ENCODE peak calls at places on chromosomes 12 and 14, in six cellular contexts. M is A549, S is breast epithelium, G is GM23338, I is astrocyte, U is cardiac fibroblast. Z is an unnamed sample.

GRCh38 chr12:52238916-52239649 is 6.0 kb downstream of the KRT7 start:
- DNase-seq in M (peak; percentile 53), S (peak; percentile 15), G (no peak), I (no peak), U (no peak), Z (no peak)

GRCh38 chr12:92193846-92194245 is 48.2 kb upstream of the BTG1 start:
- DNase-seq in M (no peak), S (no peak), G (no peak), I (no peak), U (no peak), Z (no peak)

GRCh38 chr12:42373669-42374068 is 47.7 kb downstream of the PPHLN1 start:
- DNase-seq in M (no peak), S (no peak), G (no peak), I (no peak), U (no peak), Z (no peak)

GRCh38 chr12:5232291-5232690 is 188.6 kb downstream of the KCNA5 start:
- DNase-seq in M (no peak), S (no peak), G (no peak), I (no peak), U (no peak), Z (no peak)

GRCh38 chr14:68813318-68813838 is 20.5 kb upstream of the ZFP36L1 start:
- DNase-seq in M (no peak), S (no peak), G (no peak), I (no peak), U (no peak), Z (no peak)

GRCh38 chr14:30088620-30089019 is 161.0 kb upstream of the PRKD1 start:
- DNase-seq in M (no peak), S (no peak), G (no peak), I (no peak), U (no peak), Z (no peak)

GRCh38 chr12:6377667-6377994 is 2.3 kb upstream of the SCNN1A start:
- DNase-seq in M (peak; percentile 51), S (no peak), G (no peak), I (no peak), U (no peak), Z (no peak)

GRCh38 chr12:113479578-113480335 is 8.1 kb upstream of the LHX5 start:
- DNase-seq in M (no peak), S (no peak), G (peak; percentile 92), I (peak; percentile 15), U (peak; percentile 46), Z (peak; percentile 51)

GRCh38 chr14:98296895-98297294 is 975.1 kb downstream of the BCL11B start:
- DNase-seq in M (no peak), S (no peak), G (no peak), I (no peak), U (no peak), Z (no peak)

GRCh38 chr14:76666746-76667145 is 94.5 kb upstream of the VASH1 start:
- DNase-seq in M (no peak), S (no peak), G (peak; percentile 18), I (no peak), U (no peak), Z (no peak)

GRCh38 chr12:123971770-123972447 is 722 bp downstream of the CCDC92 start:
- DNase-seq in M (peak; percentile 50), S (peak; percentile 57), G (peak; percentile 98), I (peak; percentile 46), U (no peak), Z (peak; percentile 47)

GRCh38 chr12:32053881-32054624 is 52.6 kb upstream of the BICD1 start:
- DNase-seq in M (peak; percentile 36), S (no peak), G (no peak), I (no peak), U (no peak), Z (no peak)

GRCh38 chr12:571795-572531 is 91.3 kb downstream of the NINJ2 start:
- DNase-seq in M (peak; percentile 74), S (peak; percentile 48), G (no peak), I (no peak), U (peak; percentile 9), Z (no peak)

GRCh38 chr12:58930770-58931324 is 10.5 kb upstream of the LRIG3 start:
- DNase-seq in M (no peak), S (no peak), G (no peak), I (peak; percentile 36), U (no peak), Z (no peak)

GRCh38 chr14:92224348-92224954 is 98.5 kb upstream of the SLC24A4 start:
- DNase-seq in M (peak; percentile 29), S (no peak), G (no peak), I (no peak), U (peak; percentile 18), Z (no peak)

GRCh38 chr12:53539526-53539925 is 32.2 kb upstream of the NPFF start:
- DNase-seq in M (no peak), S (no peak), G (no peak), I (no peak), U (no peak), Z (no peak)

GRCh38 chr14:73058923-73059311 is 583 bp downstream of the RBM25 start:
- DNase-seq in M (peak; percentile 39), S (no peak), G (peak; percentile 62), I (peak; percentile 18), U (peak; percentile 41), Z (no peak)

GRCh38 chr12:49811136-49811535 is 17.1 kb downstream of the NCKAP5L start:
- DNase-seq in M (no peak), S (peak; percentile 33), G (peak; percentile 35), I (no peak), U (no peak), Z (no peak)

GRCh38 chr12:64137117-64137516 is 85.0 kb downstream of the KICS2 start:
- DNase-seq in M (no peak), S (no peak), G (no peak), I (no peak), U (peak; percentile 40), Z (no peak)

GRCh38 chr12:47249082-47249481 is 169.3 kb upstream of the AMIGO2 start:
- DNase-seq in M (no peak), S (no peak), G (no peak), I (no peak), U (no peak), Z (no peak)

GRCh38 chr12:29317556-29318363 is 63.2 kb downstream of the ERGIC2 start:
- DNase-seq in M (peak; percentile 69), S (no peak), G (peak; percentile 79), I (peak; percentile 36), U (peak; percentile 76), Z (peak; percentile 62)

GRCh38 chr12:20140751-20141150 is 227.6 kb upstream of the PDE3A start:
- DNase-seq in M (no peak), S (no peak), G (no peak), I (no peak), U (no peak), Z (no peak)

GRCh38 chr12:38771871-38772270 is 133.5 kb downstream of the CPNE8 start:
- DNase-seq in M (no peak), S (no peak), G (no peak), I (no peak), U (no peak), Z (peak; percentile 6)

GRCh38 chr14:90643982-90644510 is 172.2 kb downstream of the TTC7B start:
- DNase-seq in M (no peak), S (no peak), G (no peak), I (no peak), U (no peak), Z (no peak)

GRCh38 chr12:105862163-105862821 is 276.5 kb downstream of the NUAK1 start:
- DNase-seq in M (no peak), S (no peak), G (no peak), I (no peak), U (peak; percentile 61), Z (peak; percentile 76)

GRCh38 chr14:101808020-101808641 is 46.6 kb downstream of the PPP2R5C start:
- DNase-seq in M (peak; percentile 27), S (no peak), G (peak; percentile 79), I (no peak), U (no peak), Z (no peak)
- TF ChIP-seq CTCF in M (no peak), S (no peak), G (peak; percentile 66), I (no peak), U (no peak), Z (no peak)

GRCh38 chr12:116529686-116530085 is 29.5 kb upstream of the MAP1LC3B2 start:
- DNase-seq in M (no peak), S (no peak), G (no peak), I (no peak), U (no peak), Z (no peak)

GRCh38 chr12:116528498-116528897 is 30.7 kb upstream of the MAP1LC3B2 start:
- DNase-seq in M (peak; percentile 41), S (no peak), G (no peak), I (peak; percentile 61), U (peak; percentile 26), Z (no peak)

GRCh38 chr12:116532428-116532827 is 26.8 kb upstream of the MAP1LC3B2 start:
- DNase-seq in M (no peak), S (no peak), G (no peak), I (no peak), U (no peak), Z (no peak)

GRCh38 chr12:116528067-116528466 is 31.1 kb upstream of the MAP1LC3B2 start:
- DNase-seq in M (peak; percentile 91), S (no peak), G (no peak), I (peak; percentile 82), U (peak; percentile 72), Z (no peak)

GRCh38 chr12:116529048-116529447 is 30.1 kb upstream of the MAP1LC3B2 start:
- DNase-seq in M (peak; percentile 96), S (no peak), G (no peak), I (peak; percentile 91), U (no peak), Z (no peak)
- H3K4me3 ChIP-seq in M (no peak overlapping the region), S (no peak overlapping the region), G (no peak overlapping the region), I (no peak overlapping the region), U (no peak overlapping the region), Z (no peak overlapping the region)

GRCh38 chr14:93332032-93332852 is 594 bp downstream of the BTBD7 start:
- DNase-seq in M (peak; percentile 20), S (no peak), G (peak; percentile 74), I (peak; percentile 25), U (peak; percentile 36), Z (peak; percentile 56)
- TF ChIP-seq CTCF in M (no peak), S (no peak), G (no peak), I (no peak), U (no peak), Z (no peak)

GRCh38 chr12:13197526-13198141 is 1.1 kb downstream of the EMP1 start:
- DNase-seq in M (no peak), S (no peak), G (peak; percentile 32), I (no peak), U (peak; percentile 68), Z (peak; percentile 70)

GRCh38 chr12:13195848-13196301 is 651 bp upstream of the EMP1 start:
- DNase-seq in M (peak; percentile 63), S (no peak), G (no peak), I (peak; percentile 59), U (peak; percentile 58), Z (no peak)

GRCh38 chr12:13196302-13196921 is at the start of gene EMP1:
- DNase-seq in M (peak; percentile 97), S (peak; percentile 94), G (no peak), I (peak; percentile 100), U (peak; percentile 100), Z (peak; percentile 100)

GRCh38 chr12:13198921-13199320 is 2.4 kb downstream of the EMP1 start:
- DNase-seq in M (no peak), S (no peak), G (no peak), I (no peak), U (peak; percentile 63), Z (peak; percentile 80)

DNA sequence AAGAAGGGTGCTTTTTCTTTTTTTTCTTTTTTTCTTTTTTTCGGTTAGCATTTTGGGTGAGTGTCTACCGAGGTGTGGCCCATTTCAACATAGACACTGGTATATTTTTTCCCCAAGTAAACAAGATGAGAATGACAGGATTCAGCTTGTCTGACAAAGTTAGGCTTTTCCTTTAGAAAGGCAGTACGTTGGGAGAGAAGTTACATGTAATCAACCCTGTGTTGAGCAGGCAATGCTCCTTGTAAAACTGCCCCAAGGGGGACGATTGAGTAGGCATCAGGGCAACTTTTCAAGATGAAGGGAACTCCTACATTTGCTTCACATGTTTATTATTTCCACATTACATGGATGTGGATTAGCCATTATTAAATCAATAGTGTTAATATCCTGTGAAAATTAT is 1.7 kb downstream of the EMP1 start:
- DNase-seq in M (no peak), S (no peak), G (no peak), I (no peak), U (peak; percentile 34), Z (no peak)
- H3K4me3 ChIP-seq in M (no peak overlapping the region), S (peak overlapping the region; percentile 71), G (no peak overlapping the region), I (peak overlapping the region; percentile 96), U (peak overlapping the region; percentile 67), Z (peak overlapping the region; percentile 92)